ENCODE peak calls at places on chromosomes 2 and 18, in seven cellular contexts. S, K, Q, N, V, O and B are unnamed samples.
A peak's percentile ranks its signal among the peaks of the same experiment; 100 is the strongest.

GRCh38 chr2:142778289-142778688 is 99.2 kb upstream of the KYNU start:
- DNase-seq in S (no peak), K (no peak), Q (no peak), N (no peak), V (no peak), O (no peak), B (no peak)

GRCh38 chr2:201471732-201472395 is 20.3 kb downstream of the STRADB start:
- DNase-seq in S (no peak), K (no peak), Q (no peak), N (no peak), V (peak; percentile 78), O (no peak), B (no peak)

GRCh38 chr2:235827585-235827992 is 333.7 kb downstream of the AGAP1 start:
- DNase-seq in S (no peak), K (no peak), Q (no peak), N (no peak), V (peak; percentile 54), O (peak; percentile 85), B (no peak)

GRCh38 chr2:61461404-61461803 is 9.5 kb downstream of the USP34 start:
- DNase-seq in S (no peak), K (no peak), Q (no peak), N (no peak), V (no peak), O (no peak), B (no peak)

GRCh38 chr2:219169950-219170654 is at the start of gene SLC23A3:
- DNase-seq in S (no peak), K (no peak), Q (no peak), N (no peak), V (no peak), O (no peak), B (peak; percentile 42)

GRCh38 chr18:62857278-62857976 is 142.1 kb downstream of the PHLPP1 start:
- DNase-seq in S (no peak), K (no peak), Q (no peak), N (no peak), V (no peak), O (no peak), B (no peak)

GRCh38 chr2:386406-387103 is 98.7 kb upstream of the ALKAL2 start:
- DNase-seq in S (no peak), K (no peak), Q (no peak), N (no peak), V (no peak), O (no peak), B (no peak)

GRCh38 chr2:173523497-173523896 is 168.8 kb downstream of the CDCA7 start:
- DNase-seq in S (no peak), K (no peak), Q (no peak), N (no peak), V (no peak), O (no peak), B (no peak)

GRCh38 chr2:170369894-170370293 is 191.9 kb downstream of the MYO3B start:
- DNase-seq in S (no peak), K (peak; percentile 46), Q (no peak), N (no peak), V (no peak), O (peak; percentile 16), B (no peak)

GRCh38 chr2:177651833-177652232 is 259.3 kb downstream of the AGPS start:
- DNase-seq in S (no peak), K (no peak), Q (no peak), N (no peak), V (no peak), O (no peak), B (no peak)

GRCh38 chr2:96541326-96541725 is 4.8 kb downstream of the ARID5A start:
- DNase-seq in S (no peak), K (no peak), Q (no peak), N (no peak), V (peak; percentile 85), O (no peak), B (no peak)

GRCh38 chr2:192718340-192718739 is 523.6 kb upstream of the TMEFF2 start:
- DNase-seq in S (no peak), K (no peak), Q (no peak), N (no peak), V (no peak), O (no peak), B (no peak)

GRCh38 chr2:187875836-187876235 is 321.6 kb upstream of the TFPI start:
- DNase-seq in S (no peak), K (no peak), Q (no peak), N (no peak), V (no peak), O (no peak), B (no peak)

GRCh38 chr2:24459224-24459799 is 31.7 kb upstream of the NCOA1 start:
- DNase-seq in S (no peak), K (no peak), Q (peak; percentile 54), N (no peak), V (no peak), O (no peak), B (no peak)

GRCh38 chr2:217289909-217290283 is 430.0 kb upstream of the TNP1 start:
- DNase-seq in S (no peak), K (peak; percentile 80), Q (no peak), N (no peak), V (peak; percentile 35), O (no peak), B (no peak)

GRCh38 chr18:70296781-70297180 is 7.9 kb downstream of the SOCS6 start:
- DNase-seq in S (no peak), K (no peak), Q (no peak), N (no peak), V (no peak), O (no peak), B (no peak)

GRCh38 chr2:85503611-85504433 is 35.1 kb upstream of the MAT2A start:
- DNase-seq in S (no peak), K (no peak), Q (no peak), N (no peak), V (peak; percentile 83), O (peak; percentile 56), B (peak; percentile 86)

GRCh38 chr18:26022585-26022984 is 67.8 kb downstream of the SS18 start:
- DNase-seq in S (no peak), K (no peak), Q (no peak), N (no peak), V (no peak), O (no peak), B (no peak)

GRCh38 chr2:222703866-222704265 is 32.4 kb downstream of the MOGAT1 start:
- DNase-seq in S (no peak), K (no peak), Q (no peak), N (no peak), V (peak; percentile 60), O (no peak), B (no peak)

GRCh38 chr2:102258386-102259074 is 52.8 kb upstream of the IL1RL1 start:
- DNase-seq in S (no peak), K (no peak), Q (no peak), N (no peak), V (peak; percentile 87), O (peak; percentile 95), B (no peak)

GRCh38 chr2:61993422-61994024 is 88.0 kb downstream of the COMMD1 start:
- DNase-seq in S (peak; percentile 7), K (peak; percentile 25), Q (no peak), N (peak; percentile 3), V (peak; percentile 39), O (peak; percentile 43), B (no peak)

GRCh38 chr2:132937629-132938028 is 267.6 kb upstream of the LYPD1 start:
- DNase-seq in S (no peak), K (no peak), Q (no peak), N (no peak), V (peak; percentile 2), O (no peak), B (no peak)

GRCh38 chr2:45595724-45596435 is 15.2 kb downstream of the SRBD1 start:
- DNase-seq in S (no peak), K (no peak), Q (peak; percentile 9), N (no peak), V (peak; percentile 47), O (peak; percentile 74), B (peak; percentile 52)

GRCh38 chr2:240151477-240152031 is 11.1 kb upstream of the OTOS start:
- DNase-seq in S (no peak), K (no peak), Q (no peak), N (no peak), V (no peak), O (no peak), B (no peak)

GRCh38 chr2:238506669-238507068 is 79.9 kb downstream of the ASB1 start:
- DNase-seq in S (no peak), K (no peak), Q (no peak), N (no peak), V (no peak), O (no peak), B (no peak)

GRCh38 chr2:157592983-157593382 is 35.7 kb downstream of the ACVR1C start:
- DNase-seq in S (no peak), K (peak; percentile 43), Q (no peak), N (no peak), V (no peak), O (no peak), B (no peak)

GRCh38 chr2:127626175-127626574 is 19.8 kb upstream of the GPR17 start:
- DNase-seq in S (no peak), K (no peak), Q (no peak), N (no peak), V (no peak), O (no peak), B (no peak)

GRCh38 chr2:226247289-226248275 is 552.0 kb downstream of the IRS1 start:
- DNase-seq in S (no peak), K (no peak), Q (no peak), N (no peak), V (no peak), O (no peak), B (no peak)

GRCh38 chr2:88080545-88080944 is 12.9 kb downstream of the SMYD1 start:
- DNase-seq in S (no peak), K (no peak), Q (no peak), N (no peak), V (no peak), O (no peak), B (no peak)

GRCh38 chr2:73163522-73164367 is 38.6 kb upstream of the NOTO start:
- DNase-seq in S (peak; percentile 53), K (peak; percentile 65), Q (peak; percentile 16), N (peak; percentile 32), V (peak; percentile 51), O (peak; percentile 80), B (peak; percentile 52)

GRCh38 chr18:76981388-76981968 is 151.1 kb downstream of the MBP start:
- DNase-seq in S (no peak), K (no peak), Q (no peak), N (no peak), V (no peak), O (no peak), B (peak; percentile 70)

GRCh38 chr2:153145470-153145869 is 333.1 kb downstream of the RPRM start:
- DNase-seq in S (no peak), K (peak; percentile 35), Q (no peak), N (no peak), V (no peak), O (no peak), B (no peak)

GRCh38 chr2:11099122-11100065 is 55.9 kb upstream of the SLC66A3 start:
- DNase-seq in S (no peak), K (no peak), Q (no peak), N (no peak), V (no peak), O (no peak), B (peak; percentile 61)

GRCh38 chr2:48433682-48434081 is 96.3 kb upstream of the STON1 start:
- DNase-seq in S (no peak), K (no peak), Q (no peak), N (no peak), V (no peak), O (no peak), B (peak; percentile 59)

GRCh38 chr2:181312515-181312927 is 144.7 kb upstream of the ITGA4 start:
- DNase-seq in S (no peak), K (no peak), Q (no peak), N (no peak), V (no peak), O (no peak), B (no peak)

GRCh38 chr2:241102239-241102803 is at the start of gene MTERF4:
- DNase-seq in S (peak; percentile 86), K (peak; percentile 90), Q (peak; percentile 76), N (peak; percentile 86), V (peak; percentile 81), O (peak; percentile 80), B (peak; percentile 80)

GRCh38 chr2:160715428-160715827 is 221.8 kb upstream of the RBMS1 start:
- DNase-seq in S (no peak), K (no peak), Q (no peak), N (no peak), V (no peak), O (no peak), B (no peak)

GRCh38 chr2:227404575-227404974 is 16.8 kb upstream of the SCYGR1 start:
- DNase-seq in S (no peak), K (no peak), Q (no peak), N (no peak), V (no peak), O (no peak), B (no peak)